ENCODE peak calls at places on chromosome 21, in six cellular contexts. R, I, M, W, L and G are unnamed samples.

GRCh38 chr21:41565550-41565949 is 57.6 kb upstream of the TMPRSS2 start:
- DNase-seq in R (no peak), I (no peak), M (no peak), W (no peak), L (no peak), G (no peak)

GRCh38 chr21:35594905-35595304 is 465.4 kb downstream of the SETD4 start:
- DNase-seq in R (no peak), I (no peak), M (no peak), W (no peak), L (no peak), G (no peak)

GRCh38 chr21:33685613-33686197 is 43.4 kb downstream of the ITSN1 start:
- DNase-seq in R (no peak), I (no peak), M (peak), W (no peak), L (peak), G (no peak)

GRCh38 chr21:21806711-21807597 is 808.7 kb downstream of the NCAM2 start:
- DNase-seq in R (no peak), I (no peak), M (no peak), W (no peak), L (no peak), G (no peak)

GRCh38 chr21:25513810-25514209 is 93.5 kb downstream of the MRPL39 start:
- DNase-seq in R (no peak), I (no peak), M (no peak), W (no peak), L (no peak), G (no peak)

GRCh38 chr21:43972850-43973633 is 39.1 kb upstream of the TRAPPC10 start:
- DNase-seq in R (no peak), I (peak), M (peak), W (no peak), L (peak), G (no peak)

GRCh38 chr21:43731891-43732711 is 13.2 kb downstream of the PDXK start:
- DNase-seq in R (peak), I (no peak), M (no peak), W (no peak), L (no peak), G (no peak)

GRCh38 chr21:31258073-31258472 is 86.0 kb downstream of the TIAM1 start:
- DNase-seq in R (no peak), I (no peak), M (peak), W (no peak), L (no peak), G (no peak)

GRCh38 chr21:36867506-36867905 is 99.0 kb downstream of the HLCS start:
- DNase-seq in R (no peak), I (no peak), M (no peak), W (no peak), L (no peak), G (no peak)

GRCh38 chr21:31117046-31117916 is 79.0 kb upstream of the KRTAP19-8 start:
- DNase-seq in R (no peak), I (no peak), M (peak), W (no peak), L (peak), G (peak)

GRCh38 chr21:28487455-28488070 is 505.1 kb downstream of the LTN1 start:
- DNase-seq in R (no peak), I (no peak), M (peak), W (no peak), L (no peak), G (no peak)

GRCh38 chr21:45059121-45059520 is 15.3 kb upstream of the ADARB1 start:
- DNase-seq in R (no peak), I (no peak), M (no peak), W (no peak), L (no peak), G (no peak)

GRCh38 chr21:17250651-17251294 is 262.1 kb upstream of the CXADR start:
- DNase-seq in R (no peak), I (no peak), M (no peak), W (peak), L (no peak), G (no peak)

GRCh38 chr21:38999148-38999547 is 184.1 kb downstream of the PSMG1 start:
- DNase-seq in R (no peak), I (no peak), M (no peak), W (no peak), L (peak), G (no peak)

GRCh38 chr21:38311091-38311490 is 54.3 kb downstream of the KCNJ15 start:
- DNase-seq in R (no peak), I (no peak), M (no peak), W (no peak), L (no peak), G (no peak)